ENCODE peak calls at places on chromosomes 1 and 21, in four cellular contexts. H is K562, G is IMR-90, V is A549. B is an unnamed sample.

GRCh38 chr1:203517426-203517974 is 23.5 kb downstream of the OPTC start:
- DNase-seq in G (no peak), V (no peak), H (no peak), B (no peak)

GRCh38 chr1:19765623-19766022 is 34.1 kb downstream of the TMCO4 start:
- DNase-seq in V (peak; percentile 75), G (peak; percentile 92), H (no peak), B (no peak)

GRCh38 chr1:247373721-247374141 is 42.1 kb upstream of the ZNF496 start:
- DNase-seq in V (no peak), G (peak; percentile 32), H (peak; percentile 32), B (peak; percentile 6)

GRCh38 chr1:16430598-16430997 is 6.6 kb downstream of the SPATA21 start:
- DNase-seq in H (peak; percentile 78), V (peak; percentile 22), G (no peak), B (no peak)

GRCh38 chr1:45394342-45394741 is 54.1 kb upstream of the MUTYH start:
- DNase-seq in V (no peak), G (no peak), H (no peak), B (no peak)

GRCh38 chr1:224585051-224585450 is 31.1 kb upstream of the CNIH3 start:
- DNase-seq in G (no peak), H (no peak), V (no peak), B (no peak)

GRCh38 chr21:42002421-42002958 is 7.7 kb downstream of the ZBTB21 start:
- DNase-seq in H (no peak), V (no peak), G (peak; percentile 98), B (no peak)

GRCh38 chr1:93615201-93616150 is 66.2 kb downstream of the BCAR3 start:
- DNase-seq in H (peak; percentile 50), V (peak; percentile 48), G (peak; percentile 77), B (peak; percentile 80)

GRCh38 chr1:167060141-167061072 is 29.8 kb downstream of the GPA33 start:
- DNase-seq in H (peak; percentile 26), G (no peak), V (no peak), B (no peak)

GRCh38 chr1:81760487-81761097 is 40.1 kb upstream of the ADGRL2 start:
- DNase-seq in H (no peak), V (no peak), G (peak; percentile 45), B (no peak)
- TF ChIP-seq MAZ in H (no peak), V (no peak), G (no peak), B (no peak)

GRCh38 chr1:75136158-75136815 is 2.1 kb downstream of the LHX8 start:
- DNase-seq in G (no peak), H (no peak), V (no peak), B (no peak)
- TF ChIP-seq MAZ in G (no peak), H (no peak), V (no peak), B (no peak)

DNA sequence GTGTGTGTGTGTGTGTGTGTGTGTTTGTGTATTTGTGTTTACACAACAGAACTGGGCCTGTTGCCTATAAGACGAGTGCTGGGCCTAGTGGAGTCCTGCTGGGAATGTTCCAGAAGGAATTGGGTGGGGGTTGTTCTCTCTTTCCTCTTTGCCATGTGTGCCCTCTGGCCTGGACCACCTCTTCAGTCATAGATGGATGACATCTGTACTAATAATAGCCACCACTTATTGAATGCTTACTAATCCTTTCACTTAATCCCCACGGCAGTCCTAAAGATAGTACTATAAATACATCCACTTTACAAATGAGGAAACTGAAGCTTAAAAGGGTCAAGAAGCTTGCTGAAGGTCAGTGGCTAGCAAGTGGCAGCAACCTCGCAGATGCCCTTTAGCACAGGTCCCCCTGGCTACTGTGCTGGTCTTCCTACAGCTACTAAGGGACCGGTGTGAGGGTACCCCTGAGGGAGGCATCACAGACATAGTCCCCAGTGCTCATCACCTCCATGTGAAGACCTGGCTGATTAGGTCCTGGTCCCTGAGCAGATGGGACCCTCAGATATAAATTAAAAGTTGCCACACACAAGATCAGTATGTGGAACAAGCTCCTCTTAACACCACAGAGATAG is 55.2 kb upstream of the KIF1B start:
- DNase-seq in V (no peak), G (peak; percentile 32), H (no peak), B (no peak)
- TF ChIP-seq MAZ in V (no peak), G (no peak), H (no peak), B (no peak)

GRCh38 chr1:205677152-205677551 is 3.2 kb downstream of the SLC45A3 start:
- DNase-seq in G (no peak), H (no peak), V (no peak), B (peak; percentile 48)
- TF ChIP-seq MAZ in G (no peak), H (no peak), V (no peak), B (no peak)

DNA sequence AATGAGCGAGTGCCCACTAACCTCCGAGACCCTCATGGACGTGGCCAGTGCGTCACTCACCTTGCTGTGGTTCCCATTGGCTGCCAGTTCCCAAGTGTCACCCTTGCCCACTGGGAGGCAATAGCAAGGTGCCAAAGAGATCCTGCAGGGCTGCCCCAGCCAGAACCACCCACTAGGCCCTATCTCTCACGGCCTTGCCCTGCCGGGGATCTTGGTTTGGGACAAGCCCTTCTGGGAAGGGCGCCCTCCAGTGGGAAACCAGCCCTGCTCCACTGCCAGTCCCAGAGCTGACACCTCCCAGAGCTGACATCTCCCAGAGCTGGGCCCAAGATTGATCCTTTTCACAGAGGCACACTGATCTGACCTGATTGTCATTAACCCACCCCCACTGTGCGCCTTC is 2.1 kb upstream of the SELENON start:
- DNase-seq in V (peak; percentile 60), G (no peak), H (peak; percentile 67), B (peak; percentile 13)
- TF ChIP-seq MAZ in V (no peak), G (no peak), H (no peak), B (no peak)

DNA sequence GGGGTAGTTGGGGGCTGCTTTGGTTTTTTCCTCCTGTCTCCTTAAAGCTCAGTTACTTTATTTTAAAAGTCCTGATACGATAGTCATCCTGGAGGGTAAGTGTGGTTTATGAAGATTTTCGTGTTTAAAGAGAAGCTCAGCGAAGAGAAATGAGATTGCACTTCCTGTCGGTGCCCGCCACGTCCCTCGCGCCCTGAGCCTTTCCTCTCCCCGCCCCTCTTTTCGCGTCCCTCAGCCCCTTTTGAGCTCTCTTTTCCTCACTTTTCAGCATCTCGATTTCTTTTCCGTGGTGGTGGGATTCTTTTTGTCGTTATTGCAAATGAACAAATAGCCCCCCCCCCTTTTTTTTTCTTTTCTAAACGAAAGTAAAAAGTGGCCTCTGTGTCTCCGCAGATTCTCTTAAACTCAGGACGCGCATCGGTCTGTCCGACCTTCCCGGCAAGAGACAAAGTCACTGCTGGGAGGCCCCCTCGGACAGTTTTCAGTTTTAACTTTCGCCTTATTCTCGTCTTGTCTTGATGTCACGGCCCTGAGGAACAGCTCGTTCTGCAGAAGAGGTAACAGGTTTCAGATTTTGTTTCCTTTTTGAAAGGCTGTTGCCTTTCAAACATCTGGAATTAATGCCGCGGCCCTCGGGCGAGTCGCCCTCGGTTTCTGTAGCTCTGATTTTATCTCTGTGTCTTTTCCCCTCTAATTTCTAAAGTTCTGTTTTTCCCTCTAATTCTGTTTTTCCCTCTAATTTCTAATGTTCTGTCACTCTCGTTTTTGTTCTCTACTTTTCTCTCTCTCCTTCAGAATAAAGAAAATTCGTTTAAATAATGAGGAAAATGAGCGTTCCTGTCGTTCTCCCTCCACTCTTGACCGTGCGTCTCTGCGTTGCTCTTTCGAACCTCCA is 1.0 kb upstream of the DMRTA2 start:
- DNase-seq in G (no peak), H (no peak), V (no peak), B (no peak)
- TF ChIP-seq MAZ in G (no peak), H (no peak), V (no peak), B (no peak)